ENCODE peak calls at places on chromosomes 12 and 14, in ten cellular contexts. J is AG04450, Q is RWPE1, I is neural progenitor cell, T is endothelial cell, R is coronary artery, N is mesothelial cell of epicardium, F is brain microvascular endothelial cell, C is tibial nerve, X is stomach. B is an unnamed sample.

GRCh38 chr14:96762650-96763049 is 34.5 kb upstream of the VRK1 start:
- DNase-seq in J (no peak), Q (peak; percentile 86), I (peak; percentile 84), T (peak; percentile 45), R (no peak), N (no peak), F (peak; percentile 64), C (no peak), X (no peak), B (peak; percentile 42)

GRCh38 chr14:82238649-82239048 is 705.0 kb upstream of the SEL1L start:
- DNase-seq in J (no peak), Q (no peak), I (no peak), T (no peak), R (no peak), N (no peak), F (no peak), C (no peak), X (no peak), B (no peak)

GRCh38 chr12:2283480-2283879 is 230.7 kb downstream of the CACNA1C start:
- DNase-seq in J (no peak), Q (no peak), I (no peak), T (no peak), R (no peak), N (no peak), F (no peak), C (no peak), X (no peak), B (no peak)

GRCh38 chr12:6858796-6859195 is 6.8 kb downstream of the USP5 start:
- DNase-seq in J (no peak), Q (no peak), I (no peak), T (no peak), R (no peak), N (no peak), F (no peak), C (no peak), X (no peak), B (no peak)

GRCh38 chr12:5694759-5695409 is 250.2 kb downstream of the ANO2 start:
- DNase-seq in J (no peak), Q (peak; percentile 3), I (no peak), T (no peak), R (no peak), N (no peak), F (no peak), C (no peak), X (no peak), B (peak; percentile 30)

GRCh38 chr14:91354979-91355685 is 62.5 kb downstream of the CCDC88C start:
- DNase-seq in J (no peak), Q (no peak), I (peak; percentile 64), T (peak; percentile 71), R (no peak), N (no peak), F (no peak), C (no peak), X (no peak), B (no peak)

GRCh38 chr12:43267782-43268181 is 284.2 kb downstream of the ADAMTS20 start:
- DNase-seq in J (no peak), Q (no peak), I (no peak), T (peak; percentile 14), R (no peak), N (no peak), F (no peak), C (no peak), X (peak; percentile 31), B (no peak)

GRCh38 chr12:115413626-115414025 is 729.7 kb upstream of the TBX3 start:
- DNase-seq in J (no peak), Q (no peak), I (no peak), T (no peak), R (no peak), N (no peak), F (no peak), C (no peak), X (no peak), B (no peak)

GRCh38 chr14:40599726-40600125 is 1007.0 kb upstream of the LRFN5 start:
- DNase-seq in J (no peak), Q (peak; percentile 23), I (no peak), T (no peak), R (no peak), N (no peak), F (no peak), C (no peak), X (no peak), B (no peak)

GRCh38 chr12:105433804-105434203 is 103.3 kb downstream of the C12orf75 start:
- DNase-seq in J (no peak), Q (peak; percentile 30), I (no peak), T (no peak), R (no peak), N (no peak), F (peak; percentile 68), C (no peak), X (no peak), B (peak; percentile 77)

GRCh38 chr14:80681651-80682050 is 259.9 kb downstream of the CEP128 start:
- DNase-seq in J (no peak), Q (no peak), I (no peak), T (no peak), R (no peak), N (no peak), F (no peak), C (no peak), X (no peak), B (peak; percentile 5)

GRCh38 chr12:9106067-9106466 is 9.7 kb downstream of the A2M start:
- DNase-seq in J (no peak), Q (no peak), I (no peak), T (no peak), R (no peak), N (no peak), F (no peak), C (no peak), X (no peak), B (no peak)

GRCh38 chr14:88325883-88326282 is 2.8 kb upstream of the KCNK10 start:
- DNase-seq in J (no peak), Q (no peak), I (no peak), T (no peak), R (no peak), N (no peak), F (no peak), C (no peak), X (no peak), B (no peak)
- TF ChIP-seq CTCF in J (no peak), Q (no peak), I (no peak), T (no peak), R (no peak), N (no peak), F (no peak), C (no peak), X (no peak), B (no peak)

DNA sequence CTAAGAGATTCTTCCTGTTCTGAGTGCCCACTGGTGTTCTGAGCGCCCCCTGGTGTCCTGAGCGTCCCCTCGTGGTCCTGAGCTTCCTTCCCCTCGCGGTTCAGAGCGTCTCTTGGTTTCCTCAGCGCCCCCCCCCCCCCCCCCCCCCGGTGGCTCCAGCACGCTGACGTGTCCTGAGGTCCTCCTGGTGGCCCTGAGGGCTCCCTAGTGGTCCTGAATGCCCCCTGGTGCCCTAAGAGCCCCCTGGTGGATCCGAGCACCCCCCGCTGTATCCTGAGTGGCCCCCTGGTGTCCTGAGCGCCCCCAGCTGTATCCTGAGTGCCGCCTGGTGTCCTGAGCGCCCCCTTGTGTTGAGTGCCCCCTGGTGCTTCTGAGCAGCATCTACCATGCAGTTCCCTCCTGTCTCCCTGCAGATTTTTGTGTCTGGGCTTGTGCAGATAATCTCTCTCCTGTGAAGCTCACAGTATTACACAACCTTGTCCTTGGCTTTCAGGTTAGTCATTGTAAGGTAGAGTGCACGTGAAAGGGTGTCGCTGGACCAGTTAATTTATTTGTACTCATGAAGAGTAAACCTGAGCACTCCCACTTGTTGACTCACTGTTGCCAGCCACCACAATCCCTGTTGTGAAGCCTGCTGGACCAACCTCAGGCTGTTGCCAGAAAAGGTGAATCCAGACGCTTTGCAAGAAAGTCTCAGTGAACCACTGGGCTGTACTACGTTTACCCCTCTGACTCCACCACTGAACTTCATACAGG is 1168.4 kb downstream of the TMEM121 start:
- DNase-seq in J (no peak), Q (peak; percentile 20), I (no peak), T (no peak), R (no peak), N (no peak), F (no peak), C (peak; percentile 14), X (no peak), B (no peak)
- TF ChIP-seq CTCF in J (no peak), Q (no peak), I (no peak), T (no peak), R (no peak), N (no peak), F (no peak), C (peak; percentile 15), X (no peak), B (no peak)

DNA sequence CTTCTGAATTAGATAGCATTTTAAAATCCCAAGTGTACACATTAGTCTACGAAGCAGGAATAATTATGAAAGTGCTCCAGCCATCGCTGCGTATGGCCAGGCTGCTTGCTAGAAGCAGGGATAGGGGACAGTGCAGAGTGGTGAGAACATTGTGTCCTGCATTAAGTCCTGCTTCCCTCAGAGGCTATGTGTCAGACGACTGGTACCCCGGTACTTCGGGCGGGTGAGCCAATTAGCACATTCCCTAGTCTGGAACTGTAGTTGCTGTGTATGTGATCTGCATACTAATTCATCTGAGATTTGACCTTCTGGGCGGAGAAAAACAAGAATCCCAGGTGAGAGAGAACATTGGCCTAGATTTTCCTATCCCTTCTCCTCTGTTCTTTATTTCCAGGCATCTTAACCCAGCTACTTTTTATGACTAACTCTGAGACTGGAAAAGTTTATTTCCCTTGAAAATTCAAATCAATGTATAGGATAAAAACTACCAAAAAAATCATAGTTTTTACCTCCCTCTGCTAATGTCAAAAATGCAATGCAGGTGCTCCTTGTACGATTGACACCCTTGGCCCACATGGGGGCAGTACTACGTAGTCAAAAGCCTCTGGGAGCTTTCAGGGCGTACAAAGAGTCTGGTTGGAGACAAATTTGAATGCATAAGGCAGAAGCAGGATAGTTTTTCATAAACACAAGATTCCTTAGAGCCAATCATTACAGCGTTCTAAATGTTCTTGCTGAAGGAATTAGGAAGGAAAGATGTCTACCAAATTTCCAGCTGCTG is 764.3 kb downstream of the NOVA1 start:
- DNase-seq in J (no peak), Q (peak; percentile 4), I (peak; percentile 80), T (peak; percentile 62), R (no peak), N (peak; percentile 31), F (peak; percentile 7), C (no peak), X (peak; percentile 27), B (no peak)
- TF ChIP-seq CTCF in J (no peak), Q (peak; percentile 21), I (peak; percentile 86), T (peak; percentile 6), R (no peak), N (peak; percentile 36), F (peak; percentile 40), C (no peak), X (no peak), B (no peak)

DNA sequence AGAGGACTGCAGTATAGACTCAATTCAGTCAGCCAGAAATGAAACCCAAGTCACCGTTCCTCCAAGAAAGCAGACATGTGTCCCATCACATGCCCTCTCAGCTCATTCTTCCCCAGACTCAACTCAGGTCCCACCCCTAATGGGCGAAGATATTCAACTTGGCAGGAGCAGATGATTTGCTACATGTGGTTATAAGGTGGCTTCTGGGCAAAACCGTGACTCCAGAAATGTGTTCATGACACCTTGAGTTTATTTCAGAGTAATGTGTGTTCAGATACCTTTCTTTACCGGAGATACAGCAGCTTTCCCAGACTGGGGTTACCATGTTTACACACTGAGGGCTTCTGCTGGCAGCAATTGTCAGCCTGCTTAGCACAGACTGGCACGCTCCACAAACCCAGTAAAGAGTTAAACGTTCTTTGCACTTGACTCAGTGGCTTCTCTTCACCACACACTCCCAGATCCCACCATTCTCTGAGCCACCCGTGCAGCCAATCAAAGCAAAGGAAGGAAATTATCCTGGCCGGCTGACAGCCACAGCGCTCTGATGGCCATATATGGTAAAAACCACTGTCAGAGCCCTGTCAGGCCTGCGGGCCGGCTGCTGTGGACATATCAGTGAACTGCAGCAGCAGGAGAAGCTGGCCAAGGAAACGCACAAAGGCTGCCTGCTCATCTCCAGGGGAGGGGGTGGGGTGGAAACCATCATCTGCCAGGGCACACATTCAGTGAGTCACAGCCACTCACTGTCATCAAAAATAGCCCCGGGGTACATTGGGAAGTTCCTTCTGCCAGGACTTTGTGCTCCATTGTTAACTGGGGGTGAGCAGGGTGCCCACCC is 39.9 kb downstream of the CORO1C start:
- DNase-seq in J (peak; percentile 99), Q (peak; percentile 92), I (peak; percentile 93), T (peak; percentile 82), R (peak; percentile 97), N (peak; percentile 74), F (peak; percentile 100), C (peak; percentile 90), X (peak; percentile 80), B (peak; percentile 99)
- TF ChIP-seq CTCF in J (peak; percentile 31), Q (no peak), I (peak; percentile 44), T (peak; percentile 19), R (no peak), N (no peak), F (peak; percentile 55), C (no peak), X (no peak), B (peak; percentile 59)

B was measured in HFFc6.